ENCODE peak calls at places on chromosomes 6 and 20, in seven cellular contexts. One of them, this sample, is unnamed.

GRCh38 chr6:75219213-75219612 is 13.4 kb upstream of the COL12A1 start:
- DNase-seq in aorta: no peak
- DNase-seq in A172: no peak
- DNase-seq in dorsolateral prefrontal cortex: no peak
- DNase-seq in NCI-H460: no peak
- DNase-seq in left cardiac atrium: no peak
- DNase-seq in immature natural killer cell: no peak
- DNase-seq in this sample: no peak

GRCh38 chr6:151325075-151326050 is 66.0 kb downstream of the ZBTB2 start:
- DNase-seq in NCI-H460: peak; percentile 9
- DNase-seq in immature natural killer cell: no peak
- DNase-seq in aorta: peak; percentile 91
- DNase-seq in left cardiac atrium: peak; percentile 78
- DNase-seq in dorsolateral prefrontal cortex: no peak
- DNase-seq in A172: peak; percentile 66
- DNase-seq in this sample: peak; percentile 70

GRCh38 chr6:131592935-131593334 is 19.9 kb downstream of the ARG1 start:
- DNase-seq in aorta: no peak
- DNase-seq in A172: no peak
- DNase-seq in dorsolateral prefrontal cortex: no peak
- DNase-seq in immature natural killer cell: no peak
- DNase-seq in left cardiac atrium: no peak
- DNase-seq in NCI-H460: no peak
- DNase-seq in this sample: no peak

GRCh38 chr20:51661609-51662178 is 106.5 kb downstream of the ATP9A start:
- DNase-seq in NCI-H460: no peak
- DNase-seq in immature natural killer cell: peak; percentile 23
- DNase-seq in dorsolateral prefrontal cortex: no peak
- DNase-seq in A172: peak; percentile 98
- DNase-seq in aorta: no peak
- DNase-seq in left cardiac atrium: no peak
- DNase-seq in this sample: no peak

GRCh38 chr6:46323312-46323965 is 152.7 kb upstream of the ENPP5 start:
- DNase-seq in immature natural killer cell: no peak
- DNase-seq in NCI-H460: no peak
- DNase-seq in aorta: no peak
- DNase-seq in A172: peak; percentile 48
- DNase-seq in left cardiac atrium: no peak
- DNase-seq in dorsolateral prefrontal cortex: no peak
- DNase-seq in this sample: no peak

GRCh38 chr6:38871745-38872568 is 156.8 kb downstream of the DNAH8 start:
- DNase-seq in left cardiac atrium: peak; percentile 32
- DNase-seq in aorta: no peak
- DNase-seq in immature natural killer cell: peak; percentile 55
- DNase-seq in A172: peak; percentile 22
- DNase-seq in dorsolateral prefrontal cortex: no peak
- DNase-seq in NCI-H460: peak; percentile 28
- DNase-seq in this sample: no peak

GRCh38 chr6:38637756-38638155 is 2.0 kb downstream of the BTBD9 start:
- DNase-seq in A172: no peak
- DNase-seq in left cardiac atrium: no peak
- DNase-seq in immature natural killer cell: no peak
- DNase-seq in NCI-H460: no peak
- DNase-seq in aorta: no peak
- DNase-seq in dorsolateral prefrontal cortex: no peak
- DNase-seq in this sample: no peak

GRCh38 chr6:26556263-26557070 is 18.3 kb downstream of the HMGN4 start:
- DNase-seq in left cardiac atrium: no peak
- DNase-seq in dorsolateral prefrontal cortex: no peak
- DNase-seq in aorta: no peak
- DNase-seq in immature natural killer cell: no peak
- DNase-seq in NCI-H460: peak; percentile 80
- DNase-seq in A172: peak; percentile 90
- DNase-seq in this sample: peak; percentile 45

GRCh38 chr6:121630716-121631115 is 195.3 kb downstream of the GJA1 start:
- DNase-seq in dorsolateral prefrontal cortex: no peak
- DNase-seq in aorta: no peak
- DNase-seq in A172: peak; percentile 28
- DNase-seq in NCI-H460: no peak
- DNase-seq in immature natural killer cell: no peak
- DNase-seq in left cardiac atrium: no peak
- DNase-seq in this sample: no peak

GRCh38 chr20:57582432-57583288 is 21.8 kb downstream of the PCK1 start:
- DNase-seq in dorsolateral prefrontal cortex: no peak
- DNase-seq in A172: no peak
- DNase-seq in left cardiac atrium: peak; percentile 50
- DNase-seq in immature natural killer cell: no peak
- DNase-seq in NCI-H460: no peak
- DNase-seq in aorta: peak; percentile 87
- DNase-seq in this sample: no peak

GRCh38 chr20:48234951-48235350 is 449.7 kb upstream of the SULF2 start:
- DNase-seq in NCI-H460: no peak
- DNase-seq in A172: no peak
- DNase-seq in dorsolateral prefrontal cortex: no peak
- DNase-seq in immature natural killer cell: no peak
- DNase-seq in left cardiac atrium: no peak
- DNase-seq in aorta: no peak
- DNase-seq in this sample: no peak

GRCh38 chr20:1935696-1936366 is 40.6 kb downstream of the SIRPA start:
- DNase-seq in left cardiac atrium: peak; percentile 72
- DNase-seq in immature natural killer cell: no peak
- DNase-seq in dorsolateral prefrontal cortex: peak; percentile 80
- DNase-seq in aorta: no peak
- DNase-seq in NCI-H460: no peak
- DNase-seq in A172: no peak
- DNase-seq in this sample: peak; percentile 70

GRCh38 chr6:104404377-104404776 is 455.3 kb downstream of the HACE1 start:
- DNase-seq in aorta: no peak
- DNase-seq in A172: no peak
- DNase-seq in NCI-H460: no peak
- DNase-seq in left cardiac atrium: no peak
- DNase-seq in immature natural killer cell: no peak
- DNase-seq in dorsolateral prefrontal cortex: no peak
- DNase-seq in this sample: no peak

GRCh38 chr20:7817286-7817685 is 123.0 kb downstream of the HAO1 start:
- DNase-seq in left cardiac atrium: no peak
- DNase-seq in NCI-H460: no peak
- DNase-seq in aorta: no peak
- DNase-seq in dorsolateral prefrontal cortex: no peak
- DNase-seq in A172: no peak
- DNase-seq in immature natural killer cell: no peak
- DNase-seq in this sample: no peak

GRCh38 chr6:111950661-111951426 is 77.6 kb upstream of the FYN start:
- DNase-seq in left cardiac atrium: peak; percentile 39
- DNase-seq in dorsolateral prefrontal cortex: no peak
- DNase-seq in A172: no peak
- DNase-seq in aorta: peak; percentile 55
- DNase-seq in NCI-H460: no peak
- DNase-seq in immature natural killer cell: no peak
- DNase-seq in this sample: no peak

GRCh38 chr6:40485795-40486194 is 101.4 kb downstream of the LRFN2 start:
- DNase-seq in NCI-H460: no peak
- DNase-seq in aorta: no peak
- DNase-seq in left cardiac atrium: no peak
- DNase-seq in dorsolateral prefrontal cortex: no peak
- DNase-seq in A172: no peak
- DNase-seq in immature natural killer cell: no peak
- DNase-seq in this sample: no peak

GRCh38 chr6:41426888-41427641 is 91.7 kb downstream of the NCR2 start:
- DNase-seq in A172: no peak
- DNase-seq in NCI-H460: no peak
- DNase-seq in immature natural killer cell: no peak
- DNase-seq in dorsolateral prefrontal cortex: no peak
- DNase-seq in left cardiac atrium: no peak
- DNase-seq in aorta: no peak
- DNase-seq in this sample: no peak

GRCh38 chr20:39269031-39269461 is 306.9 kb downstream of the DHX35 start:
- DNase-seq in dorsolateral prefrontal cortex: no peak
- DNase-seq in NCI-H460: peak; percentile 12
- DNase-seq in aorta: peak; percentile 84
- DNase-seq in left cardiac atrium: peak; percentile 67
- DNase-seq in A172: peak; percentile 11
- DNase-seq in immature natural killer cell: no peak
- DNase-seq in this sample: peak; percentile 55

GRCh38 chr6:142702501-142703460 is 242.2 kb downstream of the HIVEP2 start:
- DNase-seq in left cardiac atrium: peak; percentile 40
- DNase-seq in NCI-H460: no peak
- DNase-seq in A172: no peak
- DNase-seq in dorsolateral prefrontal cortex: no peak
- DNase-seq in aorta: no peak
- DNase-seq in immature natural killer cell: no peak
- DNase-seq in this sample: peak; percentile 57

GRCh38 chr6:41503841-41504525 is 42.2 kb upstream of the FOXP4 start:
- DNase-seq in left cardiac atrium: peak; percentile 46
- DNase-seq in dorsolateral prefrontal cortex: no peak
- DNase-seq in immature natural killer cell: no peak
- DNase-seq in A172: no peak
- DNase-seq in aorta: peak; percentile 83
- DNase-seq in NCI-H460: no peak
- DNase-seq in this sample: peak; percentile 25

GRCh38 chr6:29926795-29927427 is 15.4 kb upstream of the HLA-A start:
- DNase-seq in immature natural killer cell: peak; percentile 79
- DNase-seq in left cardiac atrium: peak; percentile 81
- DNase-seq in A172: no peak
- DNase-seq in dorsolateral prefrontal cortex: peak; percentile 56
- DNase-seq in aorta: peak; percentile 91
- DNase-seq in NCI-H460: peak; percentile 48
- DNase-seq in this sample: peak; percentile 81

GRCh38 chr20:62804021-62804631 is 509 bp upstream of the OGFR start:
- DNase-seq in NCI-H460: no peak
- DNase-seq in left cardiac atrium: no peak
- DNase-seq in A172: no peak
- DNase-seq in immature natural killer cell: no peak
- DNase-seq in dorsolateral prefrontal cortex: no peak
- DNase-seq in aorta: no peak
- DNase-seq in this sample: no peak

GRCh38 chr6:47478233-47479155 is 905 bp downstream of the CD2AP start:
- DNase-seq in dorsolateral prefrontal cortex: no peak
- DNase-seq in left cardiac atrium: no peak
- DNase-seq in immature natural killer cell: peak; percentile 7
- DNase-seq in A172: peak; percentile 18
- DNase-seq in NCI-H460: no peak
- DNase-seq in aorta: no peak
- DNase-seq in this sample: no peak

GRCh38 chr6:28161410-28162079 is 19.9 kb downstream of the ZKSCAN8 start:
- DNase-seq in NCI-H460: peak; percentile 50
- DNase-seq in dorsolateral prefrontal cortex: peak; percentile 57
- DNase-seq in immature natural killer cell: peak; percentile 66
- DNase-seq in A172: peak; percentile 31
- DNase-seq in left cardiac atrium: peak; percentile 78
- DNase-seq in aorta: peak; percentile 91
- DNase-seq in this sample: peak; percentile 85

GRCh38 chr6:143594647-143595046 is 83.1 kb upstream of the PHACTR2 start:
- DNase-seq in A172: peak; percentile 6
- DNase-seq in immature natural killer cell: no peak
- DNase-seq in dorsolateral prefrontal cortex: no peak
- DNase-seq in aorta: no peak
- DNase-seq in NCI-H460: no peak
- DNase-seq in left cardiac atrium: no peak
- DNase-seq in this sample: no peak

GRCh38 chr6:7615611-7616383 is 25.8 kb downstream of the SNRNP48 start:
- DNase-seq in aorta: no peak
- DNase-seq in immature natural killer cell: peak; percentile 18
- DNase-seq in left cardiac atrium: no peak
- DNase-seq in dorsolateral prefrontal cortex: no peak
- DNase-seq in A172: peak; percentile 35
- DNase-seq in NCI-H460: peak; percentile 46
- DNase-seq in this sample: no peak

GRCh38 chr6:72410769-72411168 is 211.1 kb upstream of the KCNQ5 start:
- DNase-seq in aorta: no peak
- DNase-seq in immature natural killer cell: no peak
- DNase-seq in dorsolateral prefrontal cortex: no peak
- DNase-seq in left cardiac atrium: no peak
- DNase-seq in A172: no peak
- DNase-seq in NCI-H460: no peak
- DNase-seq in this sample: no peak

GRCh38 chr6:150029276-150029675 is 3.9 kb upstream of the RAET1L start:
- DNase-seq in A172: no peak
- DNase-seq in dorsolateral prefrontal cortex: no peak
- DNase-seq in NCI-H460: no peak
- DNase-seq in aorta: peak; percentile 25
- DNase-seq in left cardiac atrium: no peak
- DNase-seq in immature natural killer cell: no peak
- DNase-seq in this sample: no peak

GRCh38 chr6:17493286-17493685 is 99.9 kb downstream of the CAP2 start:
- DNase-seq in dorsolateral prefrontal cortex: no peak
- DNase-seq in left cardiac atrium: no peak
- DNase-seq in A172: peak; percentile 67
- DNase-seq in aorta: no peak
- DNase-seq in immature natural killer cell: no peak
- DNase-seq in NCI-H460: peak; percentile 17
- DNase-seq in this sample: no peak

GRCh38 chr20:62752671-62753501 is 43.4 kb upstream of the MRGBP start:
- DNase-seq in left cardiac atrium: peak; percentile 7
- DNase-seq in dorsolateral prefrontal cortex: no peak
- DNase-seq in A172: peak; percentile 47
- DNase-seq in aorta: peak; percentile 70
- DNase-seq in NCI-H460: no peak
- DNase-seq in immature natural killer cell: no peak
- DNase-seq in this sample: peak; percentile 9

GRCh38 chr6:3088446-3088845 is 20.2 kb downstream of the RIPK1 start:
- DNase-seq in aorta: no peak
- DNase-seq in immature natural killer cell: peak; percentile 38
- DNase-seq in left cardiac atrium: no peak
- DNase-seq in dorsolateral prefrontal cortex: no peak
- DNase-seq in A172: no peak
- DNase-seq in NCI-H460: no peak
- DNase-seq in this sample: peak; percentile 59

GRCh38 chr20:36315545-36316351 is 9.6 kb downstream of the DLGAP4 start:
- DNase-seq in A172: no peak
- DNase-seq in dorsolateral prefrontal cortex: no peak
- DNase-seq in NCI-H460: no peak
- DNase-seq in left cardiac atrium: no peak
- DNase-seq in aorta: peak; percentile 73
- DNase-seq in immature natural killer cell: no peak
- DNase-seq in this sample: no peak

GRCh38 chr6:138397128-138397814 is 6.8 kb upstream of the HEBP2 start:
- DNase-seq in aorta: no peak
- DNase-seq in NCI-H460: no peak
- DNase-seq in A172: no peak
- DNase-seq in left cardiac atrium: no peak
- DNase-seq in dorsolateral prefrontal cortex: no peak
- DNase-seq in immature natural killer cell: no peak
- DNase-seq in this sample: no peak

GRCh38 chr6:31114970-31115849 is 610 bp downstream of the PSORS1C1 start:
- DNase-seq in A172: peak; percentile 68
- DNase-seq in aorta: peak; percentile 22
- DNase-seq in left cardiac atrium: no peak
- DNase-seq in dorsolateral prefrontal cortex: no peak
- DNase-seq in immature natural killer cell: no peak
- DNase-seq in NCI-H460: peak; percentile 50
- DNase-seq in this sample: no peak